ENCODE peak calls at places on chromosomes 16 and 17, in seven cellular contexts. O is brain microvascular endothelial cell, I is A549, V is body of pancreas, G is WERI-Rb-1, Z is breast epithelium, C is osteoblast. M is an unnamed sample.

GRCh38 chr17:74430706-74431567 is 951 bp upstream of the GPRC5C start:
- DNase-seq in O (peak), I (peak), V (peak), G (peak), Z (peak), C (peak), M (peak)

GRCh38 chr17:37368577-37368976 is 7.2 kb upstream of the C17orf78 start:
- DNase-seq in O (no peak), I (no peak), V (no peak), G (no peak), Z (no peak), C (peak), M (no peak)

GRCh38 chr17:73179878-73180277 is 13.0 kb upstream of the COG1 start:
- DNase-seq in O (no peak), I (no peak), V (no peak), G (no peak), Z (no peak), C (no peak), M (no peak)

GRCh38 chr16:22933173-22933572 is 119.2 kb downstream of the HS3ST2 start:
- DNase-seq in O (no peak), I (no peak), V (no peak), G (no peak), Z (no peak), C (no peak), M (no peak)

GRCh38 chr17:48961516-48962233 is 6.7 kb downstream of the GIP start:
- DNase-seq in O (peak), I (peak), V (no peak), G (peak), Z (no peak), C (peak), M (peak)

GRCh38 chr16:3145660-3146059 is 10.8 kb downstream of the ZNF213 start:
- DNase-seq in O (no peak), I (no peak), V (no peak), G (no peak), Z (no peak), C (peak), M (no peak)

GRCh38 chr17:47273245-47273644 is 19.6 kb downstream of the ITGB3 start:
- DNase-seq in O (no peak), I (no peak), V (no peak), G (no peak), Z (no peak), C (no peak), M (no peak)

GRCh38 chr17:12040478-12040877 is 19.8 kb downstream of the MAP2K4 start:
- DNase-seq in O (no peak), I (no peak), V (no peak), G (no peak), Z (no peak), C (no peak), M (peak)

GRCh38 chr16:65905326-65905725 is 461.2 kb upstream of the CDH5 start:
- DNase-seq in O (no peak), I (no peak), V (no peak), G (no peak), Z (no peak), C (no peak), M (no peak)

GRCh38 chr16:49460786-49461470 is 87.3 kb downstream of the C16orf78 start:
- DNase-seq in O (no peak), I (no peak), V (no peak), G (no peak), Z (no peak), C (no peak), M (no peak)

GRCh38 chr17:82231562-82232321 is 2.9 kb downstream of the SLC16A3 start:
- DNase-seq in O (no peak), I (peak), V (peak), G (no peak), Z (peak), C (peak), M (no peak)

GRCh38 chr17:49545811-49546545 is 29.7 kb upstream of the NXPH3 start:
- DNase-seq in O (no peak), I (no peak), V (no peak), G (no peak), Z (no peak), C (peak), M (no peak)

GRCh38 chr16:87384162-87384999 is 805 bp upstream of the FBXO31 start:
- DNase-seq in O (no peak), I (peak), V (peak), G (no peak), Z (no peak), C (peak), M (peak)

GRCh38 chr17:31327534-31328526 is 6.4 kb upstream of the EVI2A start:
- DNase-seq in O (peak), I (peak), V (no peak), G (no peak), Z (no peak), C (peak), M (peak)

GRCh38 chr17:45394913-45395568 is 37.6 kb downstream of the ARHGAP27 start:
- DNase-seq in O (peak), I (peak), V (peak), G (peak), Z (no peak), C (peak), M (peak)

GRCh38 chr17:68701046-68701445 is 99.9 kb upstream of the FAM20A start:
- DNase-seq in O (no peak), I (no peak), V (no peak), G (no peak), Z (no peak), C (peak), M (no peak)

GRCh38 chr17:50183439-50184001 is 17.7 kb downstream of the SGCA start:
- DNase-seq in O (no peak), I (no peak), V (no peak), G (no peak), Z (no peak), C (peak), M (no peak)

DNA sequence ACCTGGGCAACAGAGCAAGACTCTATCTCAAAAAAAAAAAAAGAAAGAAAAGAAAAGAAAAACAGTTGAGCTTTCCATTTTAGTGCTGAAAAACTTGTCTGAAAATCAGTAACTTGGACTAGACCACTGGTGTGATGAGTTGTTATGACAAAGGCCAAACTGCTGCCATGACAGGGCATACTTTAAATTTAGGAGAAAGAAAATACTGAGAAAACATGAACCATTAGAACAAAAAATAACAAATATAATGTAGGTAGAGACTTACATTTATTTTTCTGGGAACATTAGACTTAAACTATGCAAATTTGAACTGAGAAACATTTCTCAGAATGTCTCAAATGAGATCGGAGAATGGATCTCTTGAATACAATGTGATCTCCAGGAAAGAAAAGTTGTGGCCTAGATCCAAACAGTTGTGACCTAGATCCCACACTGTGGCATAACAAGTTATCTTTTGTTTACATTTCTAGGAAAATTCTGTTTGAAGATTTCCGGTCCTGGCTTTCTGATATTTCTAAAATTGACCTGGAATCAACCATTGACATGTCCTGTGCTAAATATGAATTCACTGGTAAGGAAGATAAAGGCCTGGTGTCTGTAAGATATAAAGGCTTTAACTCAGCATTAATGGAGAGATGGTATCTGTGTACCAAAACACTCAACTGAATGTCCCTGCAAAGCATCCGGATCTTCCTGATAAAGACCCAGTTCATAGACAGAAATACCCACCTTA is 10.9 kb downstream of the OGFOD1 start:
- DNase-seq in O (no peak), I (no peak), V (no peak), G (no peak), Z (no peak), C (peak), M (no peak)
- H3K27ac ChIP-seq in O (no peak), I (no peak), V (no peak), G (no peak), Z (no peak), C (no peak), M (no peak)

DNA sequence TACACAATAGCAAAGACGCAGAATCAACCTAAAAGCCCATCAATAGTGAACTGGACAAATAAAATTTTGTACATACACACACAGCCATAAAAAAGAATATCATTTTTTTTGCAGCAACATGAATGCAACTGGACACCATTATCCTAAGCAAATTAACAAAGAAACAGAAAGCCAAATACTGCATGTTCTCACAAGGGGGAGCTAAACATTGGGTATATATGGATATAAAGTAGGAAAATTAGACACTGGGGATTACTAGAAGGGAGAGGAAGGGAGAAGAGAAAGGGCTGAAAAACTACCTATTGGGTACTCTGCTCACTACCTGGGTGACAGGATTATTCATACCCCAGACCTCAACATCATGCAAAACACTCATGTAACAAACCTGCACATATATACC is 28.2 kb downstream of the ADAMTS18 start:
- DNase-seq in O (peak), I (no peak), V (no peak), G (no peak), Z (no peak), C (no peak), M (no peak)
- TF ChIP-seq CTCF in O (peak), I (no peak), V (no peak), G (peak), Z (no peak), C (peak), M (no peak)

DNA sequence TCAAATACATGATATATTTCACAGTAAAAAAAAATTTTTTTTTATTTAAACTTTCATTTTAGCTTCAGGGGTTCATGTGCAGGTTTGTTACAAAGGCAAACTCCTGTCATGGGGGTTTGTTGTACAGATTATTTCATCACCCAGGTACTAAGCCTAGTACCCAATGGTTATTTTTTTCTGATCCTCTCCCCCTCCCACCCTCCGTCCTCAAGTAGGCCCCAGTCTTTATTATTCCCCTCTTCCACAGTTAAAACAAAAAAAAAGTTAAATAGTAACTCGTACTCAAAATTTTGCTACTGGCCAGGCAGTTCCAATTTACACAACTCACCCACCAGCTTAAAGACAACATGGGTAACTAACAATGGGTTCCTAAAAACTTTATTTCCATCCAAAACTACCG is 63.9 kb downstream of the WDR59 start:
- DNase-seq in O (no peak), I (no peak), V (no peak), G (no peak), Z (no peak), C (no peak), M (no peak)
- H3K27ac ChIP-seq in O (no peak), I (no peak), V (no peak), G (no peak), Z (no peak), C (no peak), M (no peak)

GRCh38 chr16:67191995-67192681 is at the start of gene E2F4:
- DNase-seq in O (peak), I (peak), V (peak), G (peak), Z (peak), C (peak), M (peak)

GRCh38 chr16:67192781-67193260 is 866 bp downstream of the E2F4 start:
- DNase-seq in O (no peak), I (no peak), V (no peak), G (no peak), Z (no peak), C (no peak), M (no peak)

GRCh38 chr16:67190448-67191399 is 788 bp upstream of the EXOC3L1 start:
- DNase-seq in O (no peak), I (no peak), V (no peak), G (no peak), Z (no peak), C (no peak), M (no peak)

GRCh38 chr16:67190041-67190440 is at the start of gene EXOC3L1:
- DNase-seq in O (no peak), I (no peak), V (no peak), G (no peak), Z (no peak), C (no peak), M (no peak)

GRCh38 chr16:67191410-67191994 is 453 bp upstream of the E2F4 start:
- DNase-seq in O (no peak), I (no peak), V (no peak), G (no peak), Z (no peak), C (no peak), M (no peak)
- TF ChIP-seq CTCF in O (no peak), I (no peak), V (no peak), G (no peak), Z (no peak), C (no peak), M (no peak)

GRCh38 chr16:1510272-1510671 is 17.1 kb downstream of the TELO2 start:
- DNase-seq in O (no peak), I (no peak), V (no peak), G (no peak), Z (no peak), C (no peak), M (no peak)
- H3K27ac ChIP-seq in O (no peak), I (no peak), V (no peak), G (no peak), Z (no peak), C (no peak), M (peak)

GRCh38 chr16:79598341-79599181 is 2.0 kb downstream of the MAF start:
- DNase-seq in O (peak), I (peak), V (peak), G (peak), Z (peak), C (peak), M (no peak)

GRCh38 chr16:79601092-79601977 is 798 bp upstream of the MAF start:
- DNase-seq in O (peak), I (peak), V (peak), G (no peak), Z (peak), C (peak), M (peak)

GRCh38 chr16:79600636-79601091 is at the start of gene MAF:
- DNase-seq in O (peak), I (peak), V (peak), G (peak), Z (peak), C (peak), M (peak)

GRCh38 chr16:79599256-79599836 is 1.2 kb downstream of the MAF start:
- DNase-seq in O (no peak), I (peak), V (peak), G (peak), Z (no peak), C (peak), M (no peak)

DNA sequence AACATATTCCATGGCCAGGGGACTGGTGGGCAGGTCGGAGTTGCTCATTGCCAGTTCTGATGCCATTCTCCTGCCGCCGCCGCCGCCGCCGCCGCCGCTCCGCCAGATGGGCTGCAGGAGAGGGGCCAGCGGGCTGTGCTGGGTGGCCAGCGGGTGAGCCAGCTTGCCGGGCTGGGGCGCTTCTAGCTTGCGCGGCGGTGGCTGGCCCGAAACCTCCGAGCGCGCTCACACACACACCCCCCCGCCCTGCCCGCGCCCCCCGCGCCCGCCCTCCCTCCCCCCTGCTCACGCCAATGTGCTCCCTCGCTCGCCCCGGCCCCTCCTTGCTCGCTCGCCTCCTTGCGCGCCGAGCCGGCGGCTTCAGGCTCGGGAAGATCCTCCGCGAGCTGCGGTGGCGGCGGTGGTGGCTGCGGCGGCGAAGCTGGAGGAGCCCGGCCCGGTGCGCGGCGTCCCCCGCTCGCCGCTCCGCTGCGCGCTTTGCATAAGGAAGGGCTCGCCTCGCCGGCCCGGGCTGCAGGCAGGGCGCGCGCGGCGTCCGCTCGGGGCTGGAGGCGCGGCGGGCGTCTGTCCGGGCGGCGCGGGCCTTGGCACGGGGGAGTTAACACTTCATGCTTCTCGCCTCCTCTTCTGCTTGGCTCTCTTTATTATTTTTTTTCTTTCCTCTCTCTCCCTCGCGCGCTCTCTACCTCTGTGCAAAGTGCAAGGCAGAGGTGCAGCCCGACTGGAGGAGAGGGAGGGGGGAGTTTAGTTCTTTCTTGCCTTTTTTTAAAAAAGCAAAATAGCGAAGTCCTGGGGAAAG is 501 bp downstream of the MAF start:
- DNase-seq in O (no peak), I (peak), V (peak), G (peak), Z (peak), C (peak), M (peak)
- TF ChIP-seq CTCF in O (no peak), I (no peak), V (no peak), G (no peak), Z (no peak), C (no peak), M (no peak)

GRCh38 chr17:78641666-78642065 is 64.5 kb upstream of the DNAH17 start:
- DNase-seq in O (no peak), I (no peak), V (no peak), G (no peak), Z (no peak), C (peak), M (no peak)

GRCh38 chr17:78643326-78643725 is 66.1 kb upstream of the DNAH17 start:
- DNase-seq in O (no peak), I (no peak), V (no peak), G (no peak), Z (no peak), C (no peak), M (no peak)

GRCh38 chr17:78642707-78643106 is 65.5 kb upstream of the DNAH17 start:
- DNase-seq in O (no peak), I (no peak), V (no peak), G (no peak), Z (no peak), C (no peak), M (no peak)

GRCh38 chr17:78641243-78641642 is 64.0 kb upstream of the DNAH17 start:
- DNase-seq in O (no peak), I (no peak), V (no peak), G (no peak), Z (no peak), C (no peak), M (no peak)

GRCh38 chr17:78640700-78641099 is 63.5 kb upstream of the DNAH17 start:
- DNase-seq in O (no peak), I (no peak), V (no peak), G (no peak), Z (no peak), C (no peak), M (no peak)
- H3K27ac ChIP-seq in O (no peak), I (no peak), V (no peak), G (no peak), Z (no peak), C (no peak), M (no peak)

GRCh38 chr17:79831367-79832210 is 7.7 kb downstream of the CBX4 start:
- DNase-seq in O (no peak), I (no peak), V (peak), G (no peak), Z (no peak), C (peak), M (no peak)
- TF ChIP-seq CTCF in O (no peak), I (no peak), V (no peak), G (no peak), Z (no peak), C (no peak), M (no peak)

DNA sequence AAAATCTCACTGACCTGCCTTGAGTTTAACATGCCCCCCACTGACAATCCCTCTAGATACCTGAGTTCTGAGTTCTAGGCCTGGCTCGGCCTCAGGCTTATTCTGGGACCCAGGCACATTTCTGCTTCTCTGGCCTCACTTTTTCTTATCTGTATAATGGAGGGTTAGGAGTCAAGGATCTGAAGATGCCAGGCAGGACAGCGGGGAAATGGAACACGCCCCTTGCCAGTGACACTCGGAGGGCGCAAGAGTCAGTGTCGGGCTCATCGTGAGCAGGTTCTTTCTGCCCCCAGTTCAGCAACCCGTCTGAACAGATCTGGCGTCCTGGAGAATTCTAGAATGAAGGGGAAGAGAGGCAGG is 567 bp upstream of the MT3 start:
- DNase-seq in O (no peak), I (no peak), V (no peak), G (no peak), Z (no peak), C (no peak), M (no peak)
- H3K27ac ChIP-seq in O (no peak), I (no peak), V (no peak), G (no peak), Z (no peak), C (no peak), M (no peak)